ENCODE peak calls at places on chromosomes 16 and 17, in four cellular contexts. U is CD4-positive, CD25-positive, alpha-beta regulatory T cell; Y is naive thymus-derived CD4-positive, alpha-beta T cell; S is body of pancreas. Q is an unnamed sample. For H3K9me3, the result is how much of the 10 kb centered on the place peaks cover.

GRCh38 chr16:89314357-89314756 is 96.9 kb downstream of the ZNF778 start:
- DNase-seq in U (peak), Y (peak), S (no peak), Q (no peak)

GRCh38 chr16:75108792-75109731 is 7.5 kb downstream of the LDHD start:
- DNase-seq in U (peak), Y (peak), S (peak), Q (peak)

GRCh38 chr17:46782250-46782953 is 36.1 kb downstream of the WNT3 start:
- DNase-seq in U (no peak), Y (no peak), S (peak), Q (no peak)

GRCh38 chr16:593406-593805 is 3.5 kb downstream of the RAB40C start:
- DNase-seq in U (no peak), Y (no peak), S (peak), Q (no peak)

GRCh38 chr17:17412331-17412730 is 64.5 kb upstream of the MED9 start:
- DNase-seq in U (no peak), Y (no peak), S (no peak), Q (no peak)

GRCh38 chr17:43034623-43035293 is 9.7 kb downstream of the RND2 start:
- DNase-seq in U (no peak), Y (no peak), S (no peak), Q (no peak)

GRCh38 chr16:88004391-88004790 is 53.2 kb downstream of the BANP start:
- DNase-seq in U (no peak), Y (no peak), S (no peak), Q (no peak)

GRCh38 chr16:86632206-86632605 is 53.9 kb downstream of the FOXL1 start:
- DNase-seq in U (no peak), Y (no peak), S (no peak), Q (no peak)

GRCh38 chr17:69609495-69610315 is 195.2 kb downstream of the MAP2K6 start:
- DNase-seq in U (no peak), Y (no peak), S (no peak), Q (no peak)

GRCh38 chr17:8248751-8249607 is at the start of gene PFAS:
- DNase-seq in U (peak), Y (peak), S (peak), Q (peak)

GRCh38 chr17:13420294-13421277 is 181.1 kb downstream of the HS3ST3A1 start:
- DNase-seq in U (no peak), Y (no peak), S (no peak), Q (no peak)

GRCh38 chr16:67632415-67633172 is 12.3 kb upstream of the CARMIL2 start:
- DNase-seq in U (no peak), Y (no peak), S (no peak), Q (no peak)

GRCh38 chr16:5768445-5768844 is 670.9 kb upstream of the EEF2KMT start:
- DNase-seq in U (no peak), Y (no peak), S (no peak), Q (no peak)

GRCh38 chr16:50419116-50419515 is 50.3 kb upstream of the BRD7 start:
- DNase-seq in U (no peak), Y (no peak), S (no peak), Q (no peak)
- H3K9me3 ChIP-seq in U (under half), Y (under half), S (under half), Q (under half)

GRCh38 chr17:45098081-45098868 is 34.0 kb downstream of the PLCD3 start:
- DNase-seq in U (no peak), Y (no peak), S (no peak), Q (no peak)
- H3K27ac ChIP-seq in U (no peak), Y (no peak), S (no peak), Q (no peak)

GRCh38 chr16:35298460-35299243 is 1839.2 kb downstream of the TP53TG3F start:
- DNase-seq in U (no peak), Y (no peak), S (no peak), Q (no peak)

GRCh38 chr16:35296962-35297653 is 1837.7 kb downstream of the TP53TG3F start:
- DNase-seq in U (no peak), Y (no peak), S (no peak), Q (no peak)

DNA sequence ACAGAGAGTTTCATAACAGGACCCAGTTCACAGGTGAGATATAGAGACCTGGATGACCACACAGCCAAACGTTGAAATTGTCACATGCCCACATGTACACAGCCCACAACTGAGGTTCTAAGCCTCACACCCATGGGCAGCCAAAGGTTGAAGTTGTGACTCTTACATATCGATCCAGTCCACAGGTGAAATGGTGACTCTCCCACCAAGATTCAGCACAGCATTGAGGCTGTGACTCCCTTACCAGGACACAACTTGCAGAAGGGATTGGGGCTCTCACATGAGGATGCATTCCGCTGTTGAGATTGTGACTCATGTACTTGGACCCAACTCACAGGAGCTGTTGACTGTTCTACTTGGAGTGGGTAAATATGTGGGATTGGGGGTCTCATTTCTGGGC is 1836.4 kb downstream of the TP53TG3F start:
- DNase-seq in U (no peak), Y (no peak), S (no peak), Q (no peak)
- H3K9me3 ChIP-seq in U (under half), Y (under half), S (under half), Q (under half)

DNA sequence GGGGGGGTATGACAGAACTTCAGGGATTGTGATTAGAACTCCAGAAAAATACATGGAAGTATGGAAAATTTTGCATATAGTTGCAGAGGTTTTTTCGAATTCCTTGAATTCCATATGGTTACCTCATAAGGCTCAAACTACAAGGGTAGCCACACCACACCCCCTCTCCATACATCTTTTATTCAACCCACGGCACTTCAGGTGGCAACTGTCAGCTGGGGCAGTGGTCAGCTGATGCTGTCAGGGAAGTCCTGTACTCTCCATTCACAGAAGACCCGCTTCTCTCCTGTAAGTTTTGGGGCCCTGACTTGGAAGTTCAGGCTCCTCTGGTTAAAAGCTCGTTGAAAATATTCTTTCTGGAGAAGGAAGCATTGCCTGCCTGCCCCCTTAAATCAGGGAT is 57.5 kb upstream of the CLEC19A start:
- DNase-seq in U (no peak), Y (no peak), S (no peak), Q (no peak)
- H3K27ac ChIP-seq in U (no peak), Y (no peak), S (no peak), Q (no peak)